ENCODE peak calls at places on chromosomes 3 and 15, in ten cellular contexts. Z is AG10803, U is brain microvascular endothelial cell, O is GM13976, E is coronary artery, T is hepatocyte, M is WTC11, I is heart right ventricle, Y is endodermal cell, X is transverse colon. L is an unnamed sample.

GRCh38 chr3:132231633-132232032 is 85.6 kb upstream of the ACP3 start:
- DNase-seq in X (no peak), M (peak), I (no peak), Y (peak), T (peak), E (no peak), O (no peak), U (peak), Z (peak), L (no peak)

GRCh38 chr3:156681003-156681402 is 6.6 kb downstream of the TIPARP start:
- DNase-seq in U (peak), I (no peak), X (peak), M (peak), Z (peak), E (no peak), Y (peak), O (no peak), T (peak), L (no peak)

GRCh38 chr3:140545756-140546155 is 132.1 kb upstream of the TRIM42 start:
- DNase-seq in T (no peak), E (no peak), I (no peak), X (no peak), M (no peak), O (no peak), U (no peak), Y (no peak), Z (peak), L (no peak)

GRCh38 chr3:73622135-73622534 is 2.6 kb downstream of the PDZRN3 start:
- DNase-seq in U (no peak), X (peak), E (peak), O (no peak), I (peak), M (peak), T (peak), Z (peak), Y (peak), L (peak)

GRCh38 chr15:58515807-58516206 is 84.0 kb downstream of the LIPC start:
- DNase-seq in M (no peak), O (peak), X (no peak), I (no peak), Z (no peak), Y (peak), E (no peak), U (no peak), T (no peak), L (no peak)

GRCh38 chr3:112519424-112520001 is 20.2 kb upstream of the BTLA start:
- DNase-seq in T (peak), O (peak), Z (peak), M (no peak), Y (peak), E (no peak), X (peak), U (peak), I (no peak), L (no peak)

GRCh38 chr15:93477721-93478120 is 388.7 kb upstream of the RGMA start:
- DNase-seq in I (no peak), M (no peak), O (no peak), X (no peak), U (no peak), T (no peak), Z (no peak), E (no peak), Y (peak), L (no peak)

GRCh38 chr15:77991029-77991406 is 86.5 kb downstream of the TBC1D2B start:
- DNase-seq in U (no peak), O (no peak), Y (no peak), E (no peak), M (no peak), X (no peak), Z (no peak), T (no peak), I (no peak), L (no peak)

GRCh38 chr3:12255393-12255792 is 33.5 kb upstream of the PPARG start:
- DNase-seq in I (no peak), Y (no peak), M (no peak), O (no peak), T (peak), U (no peak), E (no peak), X (peak), Z (no peak), L (no peak)

GRCh38 chr15:86595741-86596140 is 516.1 kb downstream of the AGBL1 start:
- DNase-seq in X (no peak), T (no peak), Y (no peak), O (no peak), I (no peak), U (no peak), Z (no peak), E (no peak), M (no peak), L (no peak)

GRCh38 chr15:58243083-58243482 is 104.9 kb downstream of the AQP9 start:
- DNase-seq in T (no peak), O (no peak), U (no peak), M (no peak), Y (no peak), Z (no peak), I (no peak), X (no peak), E (no peak), L (no peak)

GRCh38 chr3:102165367-102165766 is 269.4 kb upstream of the ZPLD1 start:
- DNase-seq in U (peak), Z (peak), M (no peak), X (no peak), I (no peak), Y (no peak), E (no peak), T (no peak), O (no peak), L (no peak)

GRCh38 chr3:189455009-189455408 is 176.2 kb upstream of the TP63 start:
- DNase-seq in E (no peak), T (no peak), Y (no peak), Z (no peak), X (no peak), O (no peak), M (no peak), U (no peak), I (no peak), L (no peak)

GRCh38 chr15:39156636-39157255 is 424.1 kb upstream of the THBS1 start:
- DNase-seq in M (no peak), X (no peak), Y (no peak), T (no peak), O (no peak), E (no peak), I (peak), Z (peak), U (no peak), L (no peak)

GRCh38 chr15:43526261-43526930 is 9.0 kb downstream of the MAP1A start:
- DNase-seq in Y (no peak), Z (no peak), I (no peak), U (no peak), M (no peak), O (no peak), X (no peak), E (no peak), T (no peak), L (no peak)

GRCh38 chr15:83436513-83437158 is 10.5 kb upstream of the SH3GL3 start:
- DNase-seq in X (no peak), E (no peak), Z (peak), U (peak), I (no peak), T (peak), O (no peak), Y (peak), M (no peak), L (no peak)

GRCh38 chr3:35644461-35644860 is 5.1 kb downstream of the ARPP21 start:
- DNase-seq in M (no peak), O (no peak), Z (no peak), E (no peak), T (no peak), Y (no peak), I (no peak), X (no peak), U (no peak), L (no peak)

GRCh38 chr3:126131881-126132750 is 48.2 kb upstream of the SLC41A3 start:
- DNase-seq in U (no peak), O (no peak), T (no peak), E (peak), M (peak), X (peak), I (no peak), Y (peak), Z (no peak), L (peak)

GRCh38 chr3:119145500-119146167 is at the start of gene TEX55:
- DNase-seq in T (peak), Y (peak), Z (peak), O (peak), I (peak), M (no peak), X (peak), U (peak), E (no peak), L (no peak)

GRCh38 chr3:157030712-157031111 is 129.2 kb downstream of the CCNL1 start:
- DNase-seq in U (no peak), Y (no peak), X (no peak), E (no peak), O (no peak), I (no peak), T (no peak), Z (no peak), M (no peak), L (no peak)

GRCh38 chr3:49112262-49112661 is 7.7 kb upstream of the QARS1 start:
- DNase-seq in X (no peak), U (no peak), O (no peak), I (no peak), T (no peak), M (no peak), Y (no peak), E (no peak), Z (no peak), L (no peak)

GRCh38 chr15:72535911-72536310 is 61.8 kb downstream of the ARIH1 start:
- DNase-seq in I (no peak), Y (no peak), E (no peak), M (no peak), Z (peak), T (no peak), X (no peak), U (no peak), O (no peak), L (no peak)

GRCh38 chr3:155741598-155741997 is 3.3 kb downstream of the PLCH1 start:
- DNase-seq in Z (no peak), U (no peak), M (no peak), O (no peak), E (no peak), Y (no peak), I (no peak), X (no peak), T (no peak), L (no peak)

GRCh38 chr15:33131880-33132279 is 62.6 kb downstream of the FMN1 start:
- DNase-seq in Y (no peak), O (no peak), U (peak), M (no peak), T (no peak), Z (peak), E (no peak), I (no peak), X (no peak), L (no peak)

GRCh38 chr15:78067328-78068241 is 9.9 kb downstream of the TBC1D2B start:
- DNase-seq in Z (peak), O (no peak), Y (no peak), U (no peak), X (no peak), E (no peak), M (peak), T (no peak), I (no peak), L (no peak)

GRCh38 chr3:73029321-73029796 is 32.1 kb upstream of the EBLN2 start:
- DNase-seq in O (no peak), X (no peak), T (peak), M (no peak), Y (no peak), Z (peak), U (peak), E (no peak), I (no peak), L (no peak)

GRCh38 chr3:124985358-124985757 is 50.8 kb upstream of the MUC13 start:
- DNase-seq in E (no peak), M (no peak), U (peak), Z (peak), Y (no peak), I (no peak), O (no peak), X (no peak), T (peak), L (no peak)

GRCh38 chr15:68816795-68817303 is 3.8 kb downstream of the ANP32A start:
- DNase-seq in E (no peak), U (no peak), O (peak), I (no peak), Y (no peak), Z (no peak), T (peak), X (peak), M (no peak), L (no peak)

GRCh38 chr15:56732881-56733130 is 503 bp downstream of the ZNF280D start:
- DNase-seq in I (no peak), U (peak), Y (no peak), T (no peak), Z (no peak), E (peak), O (no peak), X (no peak), M (no peak), L (no peak)

GRCh38 chr3:195257454-195258448 is 13.2 kb downstream of the XXYLT1 start:
- DNase-seq in E (no peak), U (no peak), T (no peak), O (peak), Y (peak), Z (no peak), I (no peak), X (no peak), M (no peak), L (peak)

GRCh38 chr3:141368062-141368924 is at the start of gene ZBTB38:
- DNase-seq in I (peak), Y (peak), Z (peak), U (peak), X (peak), E (peak), M (peak), T (peak), O (peak), L (peak)

GRCh38 chr15:76674883-76675282 is 230.3 kb downstream of the SCAPER start:
- DNase-seq in O (no peak), Z (peak), I (no peak), M (no peak), Y (no peak), E (no peak), U (peak), X (no peak), T (no peak), L (no peak)

GRCh38 chr3:195754906-195755305 is 34.1 kb downstream of the MUC20 start:
- DNase-seq in Y (no peak), M (no peak), I (no peak), U (no peak), O (no peak), X (no peak), T (no peak), E (no peak), Z (no peak), L (no peak)

GRCh38 chr3:161413127-161413854 is 42.0 kb upstream of the SPTSSB start:
- DNase-seq in U (peak), Z (peak), O (no peak), Y (no peak), T (no peak), E (no peak), I (peak), X (no peak), M (no peak), L (no peak)
- TF ChIP-seq CTCF in U (no peak), Z (no peak), O (no peak), Y (no peak), T (peak), E (no peak), I (no peak), X (no peak), M (no peak), L (peak)

DNA sequence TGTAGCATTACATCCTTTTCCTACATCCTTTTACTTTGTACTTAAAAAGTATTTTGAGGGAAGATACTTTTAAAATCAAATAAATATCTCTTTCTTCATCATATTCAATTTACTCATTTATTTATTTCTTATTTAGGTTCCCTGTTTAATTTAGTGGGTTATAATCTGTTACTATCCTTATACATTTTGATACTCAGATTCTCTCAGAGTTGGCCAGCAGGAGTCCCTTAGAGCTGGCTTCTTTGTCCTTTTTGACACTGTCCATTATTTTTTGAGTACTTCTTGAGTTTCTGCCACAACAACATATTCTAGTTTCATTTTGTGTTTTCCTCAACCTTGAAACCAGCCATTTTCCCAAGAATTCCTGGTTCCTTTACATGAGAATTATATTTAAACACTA is 111.6 kb upstream of the DCBLD2 start:
- DNase-seq in Z (no peak), T (no peak), O (no peak), Y (no peak), U (no peak), E (no peak), X (no peak), M (no peak), I (no peak), L (no peak)
- TF ChIP-seq CTCF in Z (peak), T (no peak), O (no peak), Y (peak), U (peak), E (no peak), X (no peak), M (no peak), I (no peak), L (peak)

GRCh38 chr3:65024148-65024547 is 336.3 kb upstream of the ADAMTS9 start:
- DNase-seq in X (no peak), I (no peak), Y (peak), M (peak), U (no peak), Z (no peak), O (no peak), E (no peak), T (no peak), L (no peak)
- TF ChIP-seq CTCF in X (no peak), I (no peak), Y (peak), M (no peak), U (peak), Z (no peak), O (no peak), E (no peak), T (no peak), L (no peak)

GRCh38 chr3:16398542-16399126 is 114.9 kb downstream of the RFTN1 start:
- DNase-seq in U (no peak), Z (no peak), T (no peak), E (no peak), M (no peak), Y (no peak), X (no peak), O (no peak), I (no peak), L (no peak)

GRCh38 chr3:16401273-16401672 is 112.2 kb downstream of the RFTN1 start:
- DNase-seq in Z (peak), I (no peak), X (no peak), E (no peak), O (no peak), T (no peak), Y (no peak), M (no peak), U (no peak), L (no peak)

GRCh38 chr3:16400143-16400935 is 113.2 kb downstream of the RFTN1 start:
- DNase-seq in E (no peak), Z (no peak), M (no peak), O (no peak), Y (no peak), X (no peak), U (no peak), T (no peak), I (no peak), L (no peak)

GRCh38 chr3:16402451-16402850 is 111.0 kb downstream of the RFTN1 start:
- DNase-seq in E (no peak), Y (no peak), O (no peak), U (no peak), M (no peak), T (no peak), I (no peak), X (no peak), Z (peak), L (no peak)

DNA sequence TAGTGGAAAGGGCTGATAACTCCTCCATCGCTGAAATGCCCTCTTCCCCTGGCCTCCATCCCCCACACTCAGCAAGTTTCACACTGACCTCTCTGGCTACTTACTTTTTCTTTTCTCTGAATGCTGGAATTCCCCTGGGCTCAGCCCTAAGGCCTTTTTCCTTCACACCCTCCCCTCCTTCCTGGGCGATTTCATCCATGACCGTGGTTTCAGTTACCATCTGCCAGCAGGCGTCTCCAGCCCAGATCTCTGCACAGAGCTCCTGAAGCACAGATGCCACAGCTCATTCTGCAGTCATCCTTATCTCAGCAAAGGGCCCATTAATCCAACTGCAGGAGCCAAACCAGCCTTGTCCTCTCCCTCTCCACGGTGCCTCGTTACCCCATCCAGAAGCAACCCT is 114.0 kb downstream of the RFTN1 start:
- DNase-seq in E (no peak), X (no peak), T (peak), I (peak), U (peak), O (no peak), M (no peak), Y (peak), Z (peak), L (no peak)
- TF ChIP-seq CTCF in E (no peak), X (no peak), T (no peak), I (peak), U (peak), O (peak), M (no peak), Y (no peak), Z (peak), L (peak)

DNA sequence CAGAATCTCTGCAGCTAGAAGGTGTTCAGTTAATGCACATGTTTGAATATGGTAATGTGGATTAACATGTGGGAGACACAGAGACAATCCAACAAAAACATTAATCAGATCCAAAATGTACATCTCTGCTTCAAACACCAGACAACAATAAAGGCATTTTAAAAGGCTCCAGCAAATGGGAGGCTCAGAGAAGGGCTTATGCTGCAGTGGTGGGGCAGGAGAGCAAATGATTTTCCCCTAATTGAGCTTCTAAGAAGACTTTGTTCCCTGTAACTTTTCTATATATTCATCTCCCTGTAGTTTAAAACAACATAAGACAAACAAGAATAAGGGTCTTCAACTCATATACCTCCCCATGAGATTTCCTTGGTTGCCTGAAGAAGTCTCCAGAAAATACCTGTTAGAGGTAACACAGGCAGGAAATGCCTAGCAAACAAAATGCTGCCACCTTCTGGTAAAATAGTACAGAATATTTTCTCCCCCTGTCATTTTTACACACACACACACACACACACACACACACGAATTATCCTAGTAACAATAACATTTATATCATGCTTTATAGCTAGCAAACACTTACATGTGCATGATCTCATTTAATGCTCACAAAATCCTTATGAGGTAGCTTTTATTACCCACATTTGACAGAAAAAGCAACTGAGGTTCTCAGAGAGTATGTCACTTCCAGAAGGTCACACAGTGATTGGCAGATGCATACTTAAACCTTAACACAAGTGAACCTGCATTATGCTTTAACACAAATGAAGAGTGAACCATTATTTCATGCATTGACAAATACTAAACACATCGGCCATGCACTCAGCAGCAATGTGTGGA is 123.4 kb upstream of the MB21D2 start:
- DNase-seq in T (peak), E (no peak), X (no peak), Z (peak), O (peak), Y (no peak), I (no peak), M (no peak), U (peak), L (no peak)
- TF ChIP-seq CTCF in T (peak), E (no peak), X (peak), Z (peak), O (peak), Y (peak), I (peak), M (no peak), U (peak), L (peak)

L was measured in osteocyte.